ENCODE peak calls at places on chromosomes 6 and 20, in eight cellular contexts. K, Y, H, R, D, M, L and F are unnamed samples.

GRCh38 chr6:15443119-15443518 is 197.2 kb downstream of the JARID2 start:
- DNase-seq in R (no peak), L (peak), M (no peak), K (no peak), Y (no peak), H (no peak), D (no peak), F (no peak)

GRCh38 chr6:78251930-78252329 is 599.1 kb downstream of the MEI4 start:
- DNase-seq in Y (no peak), L (no peak), H (no peak), D (no peak), R (no peak), M (no peak), K (no peak), F (no peak)

GRCh38 chr6:25583099-25583498 is 68.9 kb upstream of the SCGN start:
- DNase-seq in K (peak), L (no peak), D (no peak), M (no peak), Y (no peak), H (no peak), R (no peak), F (no peak)

GRCh38 chr6:160336200-160336599 is 12.0 kb upstream of the SLC22A3 start:
- DNase-seq in D (no peak), M (no peak), K (no peak), Y (no peak), R (no peak), H (no peak), L (no peak), F (no peak)

GRCh38 chr6:137427670-137428290 is 66.4 kb downstream of the OLIG3 start:
- DNase-seq in L (no peak), H (no peak), M (no peak), K (no peak), R (no peak), D (no peak), Y (no peak), F (no peak)

GRCh38 chr6:136812174-136812573 is 10.2 kb upstream of the PEX7 start:
- DNase-seq in L (no peak), K (no peak), D (no peak), R (no peak), M (no peak), Y (no peak), H (no peak), F (no peak)

GRCh38 chr6:18585032-18585573 is 198.0 kb downstream of the RNF144B start:
- DNase-seq in H (no peak), R (no peak), D (no peak), K (no peak), Y (peak), M (no peak), L (no peak), F (peak)

GRCh38 chr20:251352-251751 is 6.2 kb upstream of the DEFB132 start:
- DNase-seq in K (no peak), H (no peak), Y (no peak), M (no peak), L (no peak), R (no peak), D (no peak), F (no peak)

GRCh38 chr20:35616465-35617396 is 1.1 kb downstream of the SPAG4 start:
- DNase-seq in R (peak), L (peak), K (peak), M (peak), Y (peak), H (peak), D (peak), F (no peak)

GRCh38 chr20:36315545-36316351 is 9.6 kb downstream of the DLGAP4 start:
- DNase-seq in M (no peak), K (no peak), H (no peak), R (no peak), Y (no peak), L (no peak), D (peak), F (no peak)

GRCh38 chr20:10668677-10669368 is 5.0 kb downstream of the JAG1 start:
- DNase-seq in K (no peak), L (no peak), M (no peak), Y (no peak), H (no peak), D (no peak), R (no peak), F (no peak)

GRCh38 chr20:10665791-10666190 is 8.0 kb downstream of the JAG1 start:
- DNase-seq in K (no peak), D (no peak), M (no peak), L (no peak), Y (no peak), H (no peak), R (no peak), F (no peak)

GRCh38 chr20:10666221-10667076 is 7.3 kb downstream of the JAG1 start:
- DNase-seq in M (no peak), L (no peak), R (no peak), Y (no peak), K (no peak), D (no peak), H (no peak), F (no peak)

GRCh38 chr20:10667077-10667401 is 6.8 kb downstream of the JAG1 start:
- DNase-seq in Y (no peak), D (no peak), K (no peak), L (no peak), R (no peak), H (no peak), M (peak), F (peak)

DNA sequence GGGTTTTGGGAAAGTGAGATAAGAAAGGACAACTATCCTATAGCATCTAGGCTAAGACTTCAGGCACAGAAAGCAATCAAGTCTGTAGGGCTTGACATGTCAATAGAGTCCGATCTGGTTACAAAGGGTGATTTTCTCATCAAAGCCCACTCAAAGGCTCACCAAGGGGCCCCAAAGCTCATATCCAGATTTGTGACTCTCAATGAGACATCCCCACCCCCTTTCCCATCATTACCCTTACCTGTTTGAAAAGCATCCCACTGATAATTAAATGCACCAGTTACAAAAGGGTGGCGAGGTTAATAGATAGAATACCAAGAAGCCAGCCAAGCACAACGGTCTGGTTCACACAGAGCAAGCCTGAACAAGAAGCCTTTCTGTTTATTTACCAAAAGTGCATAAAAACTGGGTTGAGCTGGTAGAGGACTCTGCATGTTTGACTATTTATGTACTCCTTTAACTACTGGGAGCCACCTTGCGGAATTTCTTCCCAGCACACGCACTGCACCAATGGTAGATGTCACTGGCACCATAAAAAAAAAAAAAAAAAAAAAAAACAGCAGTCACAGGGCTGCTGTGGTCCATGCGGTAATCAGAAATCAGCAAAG is 6.1 kb downstream of the JAG1 start:
- DNase-seq in H (no peak), D (no peak), K (no peak), R (no peak), L (no peak), Y (no peak), M (no peak), F (no peak)
- H3K27ac ChIP-seq in H (peak), D (peak), K (no peak), R (no peak), L (no peak), Y (no peak), M (peak), F (no peak)

GRCh38 chr20:50593005-50593335 is 82.8 kb downstream of the PTPN1 start:
- DNase-seq in Y (no peak), K (no peak), H (no peak), R (no peak), M (no peak), D (no peak), L (no peak), F (no peak)

GRCh38 chr20:50591233-50591852 is 81.2 kb downstream of the PTPN1 start:
- DNase-seq in L (no peak), M (no peak), D (no peak), R (no peak), K (no peak), Y (no peak), H (no peak), F (no peak)

GRCh38 chr20:50590348-50590664 is 80.1 kb downstream of the PTPN1 start:
- DNase-seq in M (no peak), Y (no peak), D (no peak), K (no peak), L (no peak), R (no peak), H (no peak), F (no peak)

GRCh38 chr20:50594231-50594590 is 84.0 kb downstream of the PTPN1 start:
- DNase-seq in H (no peak), Y (no peak), R (no peak), D (no peak), K (no peak), L (no peak), M (no peak), F (no peak)

DNA sequence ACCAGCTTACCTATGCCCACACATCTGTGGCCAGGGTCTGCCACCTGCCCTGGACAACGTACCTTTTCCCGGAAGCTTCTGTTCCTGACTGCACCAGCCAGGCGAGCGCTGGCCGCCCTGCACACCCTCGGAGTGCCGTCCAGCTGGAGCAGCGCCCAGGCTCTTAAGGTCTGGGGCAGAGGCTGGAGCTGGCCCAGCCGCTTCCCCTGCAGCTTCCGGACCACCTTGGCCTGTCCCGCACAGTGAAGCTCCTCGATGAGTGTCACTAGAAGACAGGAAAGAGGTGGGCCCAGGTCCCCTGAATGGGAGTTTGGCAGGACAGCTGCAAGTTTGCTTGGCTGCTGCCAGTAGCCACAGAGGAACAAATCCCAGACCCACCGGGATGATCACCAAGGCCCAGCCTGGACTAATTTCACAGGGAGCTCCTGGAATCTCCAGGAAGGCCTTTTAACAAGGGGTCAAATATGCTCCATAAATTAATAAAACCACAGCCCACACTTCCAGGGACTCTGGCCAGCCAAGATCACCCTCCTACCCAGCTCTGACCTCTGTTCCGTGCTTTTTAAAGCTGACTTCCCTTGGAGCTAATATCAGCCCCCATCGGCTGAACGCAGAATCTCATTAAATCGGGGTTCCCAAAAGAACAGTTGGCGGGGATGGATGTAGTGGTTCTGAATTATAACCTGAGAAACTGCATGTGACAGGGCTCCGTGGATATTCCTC is 82.3 kb downstream of the PTPN1 start:
- DNase-seq in R (no peak), Y (no peak), D (no peak), M (peak), H (no peak), L (no peak), K (no peak), F (no peak)
- H3K27ac ChIP-seq in R (no peak), Y (no peak), D (no peak), M (no peak), H (no peak), L (no peak), K (no peak), F (no peak)

GRCh38 chr6:11391934-11392777 is 145.4 kb upstream of the TMEM170B start:
- DNase-seq in K (no peak), M (no peak), H (no peak), L (no peak), Y (no peak), R (no peak), D (no peak), F (no peak)
- H3K27ac ChIP-seq in K (no peak), M (peak), H (peak), L (no peak), Y (peak), R (no peak), D (no peak), F (no peak)

GRCh38 chr6:71720705-71721104 is 165.6 kb upstream of the RIMS1 start:
- DNase-seq in R (no peak), L (no peak), D (no peak), Y (no peak), H (no peak), M (no peak), K (no peak), F (no peak)
- H3K27ac ChIP-seq in R (no peak), L (no peak), D (no peak), Y (no peak), H (no peak), M (no peak), K (no peak), F (no peak)

GRCh38 chr6:105746539-105746938 is 339.6 kb upstream of the PRDM1 start:
- DNase-seq in R (no peak), D (no peak), Y (no peak), M (no peak), L (no peak), H (no peak), K (peak), F (no peak)

GRCh38 chr6:105746130-105746505 is 340.0 kb upstream of the PRDM1 start:
- DNase-seq in R (no peak), L (no peak), M (no peak), D (no peak), Y (no peak), H (no peak), K (no peak), F (no peak)

GRCh38 chr6:105750089-105750488 is 336.0 kb upstream of the PRDM1 start:
- DNase-seq in R (no peak), L (no peak), H (no peak), D (no peak), K (no peak), M (no peak), Y (no peak), F (no peak)

GRCh38 chr6:105747823-105748405 is 338.2 kb upstream of the PRDM1 start:
- DNase-seq in L (no peak), K (no peak), D (no peak), Y (no peak), R (no peak), H (no peak), M (no peak), F (no peak)

GRCh38 chr6:105748737-105749161 is 337.4 kb upstream of the PRDM1 start:
- DNase-seq in L (peak), M (no peak), K (no peak), Y (no peak), D (no peak), R (no peak), H (no peak), F (no peak)
- H3K27ac ChIP-seq in L (no peak), M (no peak), K (no peak), Y (peak), D (no peak), R (no peak), H (peak), F (no peak)